ENCODE peak calls at places on chromosome 4, in five cellular contexts. E, K, C, P and O are unnamed samples.

GRCh38 chr4:126318376-126318775 is 1003.6 kb downstream of the FAT4 start:
- DNase-seq in E (no peak), K (no peak), C (no peak), P (no peak), O (no peak)

GRCh38 chr4:182806259-182807252 is 110.6 kb downstream of the DCTD start:
- DNase-seq in E (peak), K (peak), C (peak), P (peak), O (peak)

GRCh38 chr4:121829511-121829910 is 5.8 kb upstream of the CCNA2 start:
- DNase-seq in E (no peak), K (no peak), C (no peak), P (no peak), O (no peak)

GRCh38 chr4:147586637-147587036 is 30.6 kb upstream of the TMEM184C start:
- DNase-seq in E (no peak), K (no peak), C (no peak), P (no peak), O (no peak)

GRCh38 chr4:66688674-66689073 is 856.6 kb downstream of the CENPC start:
- DNase-seq in E (no peak), K (no peak), C (no peak), P (no peak), O (peak)

GRCh38 chr4:2732526-2732925 is 23.6 kb downstream of the TNIP2 start:
- DNase-seq in E (no peak), K (no peak), C (no peak), P (no peak), O (no peak)

GRCh38 chr4:55447826-55448225 is 52.1 kb downstream of the TMEM165 start:
- DNase-seq in E (no peak), K (no peak), C (no peak), P (no peak), O (peak)

GRCh38 chr4:4339504-4340085 is 47.3 kb upstream of the NSG1 start:
- DNase-seq in E (no peak), K (no peak), C (no peak), P (no peak), O (no peak)

GRCh38 chr4:143352052-143352451 is 15.4 kb downstream of the GAB1 start:
- DNase-seq in E (no peak), K (no peak), C (no peak), P (no peak), O (peak)

GRCh38 chr4:16827762-16828724 is 70.4 kb downstream of the LDB2 start:
- DNase-seq in E (no peak), K (no peak), C (no peak), P (no peak), O (no peak)

GRCh38 chr4:143745874-143746273 is 45.4 kb upstream of the FREM3 start:
- DNase-seq in E (no peak), K (no peak), C (no peak), P (no peak), O (no peak)

GRCh38 chr4:89172865-89173264 is 61.5 kb downstream of the TIGD2 start:
- DNase-seq in E (no peak), K (no peak), C (no peak), P (no peak), O (no peak)